ENCODE peak calls at places on chromosomes 1 and 21, in six cellular contexts. G is activated CD8-positive, alpha-beta T cell treated with anti-CD3 and anti-CD28 coated beads for 36 hours; W is heart left ventricle; Y is WTC11; P is CD8-positive, alpha-beta T cell; E is PC-3. K is an unnamed sample.

GRCh38 chr1:201400257-201401230 is 1.4 kb upstream of the LAD1 start:
- ATAC-seq in E (no peak), G (no peak), W (no peak), P (no peak), Y (peak; percentile 21), K (no peak)

GRCh38 chr1:227058321-227058751 is 118.2 kb downstream of the COQ8A start:
- ATAC-seq in Y (no peak), P (no peak), G (no peak), W (no peak), E (peak; percentile 69), K (no peak)

GRCh38 chr1:60948486-60948885 is 133.9 kb upstream of the NFIA start:
- ATAC-seq in E (no peak), G (no peak), Y (no peak), P (no peak), W (peak; percentile 77), K (no peak)

GRCh38 chr1:219329606-219330005 is 155.9 kb downstream of the LYPLAL1 start:
- ATAC-seq in E (no peak), G (no peak), Y (no peak), P (no peak), W (no peak), K (no peak)

GRCh38 chr21:43921979-43922945 is 57.2 kb downstream of the AGPAT3 start:
- ATAC-seq in E (no peak), Y (peak; percentile 25), G (peak; percentile 78), P (peak; percentile 80), W (no peak), K (peak; percentile 13)

GRCh38 chr1:43936470-43937151 is 3.0 kb downstream of the ARTN start:
- ATAC-seq in E (peak; percentile 9), P (peak; percentile 42), Y (peak; percentile 8), W (peak; percentile 37), G (peak; percentile 40), K (peak; percentile 60)

GRCh38 chr1:93155335-93155734 is 24.9 kb downstream of the TMED5 start:
- ATAC-seq in Y (peak; percentile 36), E (no peak), W (no peak), P (peak; percentile 31), G (peak; percentile 83), K (no peak)

GRCh38 chr1:235041201-235041600 is 87.4 kb downstream of the TOMM20 start:
- ATAC-seq in E (no peak), P (no peak), Y (no peak), G (no peak), W (peak; percentile 55), K (no peak)

GRCh38 chr1:116460748-116461376 is 87.8 kb downstream of the ATP1A1 start:
- ATAC-seq in Y (no peak), W (no peak), G (no peak), P (no peak), E (no peak), K (no peak)

GRCh38 chr21:37582613-37583012 is 216.0 kb downstream of the DYRK1A start:
- ATAC-seq in G (peak; percentile 47), Y (peak; percentile 71), E (peak; percentile 99), W (peak; percentile 69), P (peak; percentile 31), K (peak; percentile 25)

GRCh38 chr1:165144757-165145397 is 211.6 kb downstream of the LMX1A start:
- ATAC-seq in Y (peak; percentile 90), G (peak; percentile 39), W (peak; percentile 72), E (peak; percentile 99), P (no peak), K (peak; percentile 60)

GRCh38 chr1:248825573-248825908 is 174 bp downstream of the SH3BP5L start:
- ATAC-seq in Y (peak; percentile 31), P (peak; percentile 4), G (peak; percentile 4), E (peak; percentile 1), W (no peak), K (peak; percentile 1)

GRCh38 chr1:161044535-161044907 is 1.3 kb downstream of the USF1 start:
- ATAC-seq in Y (no peak), P (peak; percentile 6), W (no peak), G (no peak), E (no peak), K (no peak)

GRCh38 chr21:29470397-29470796 is 171.7 kb downstream of the BACH1 start:
- ATAC-seq in Y (no peak), P (no peak), G (no peak), W (no peak), E (no peak), K (no peak)

GRCh38 chr21:45877821-45878469 is 103.6 kb upstream of the COL6A1 start:
- ATAC-seq in G (no peak), P (no peak), Y (no peak), E (no peak), W (no peak), K (no peak)
- TF ChIP-seq CTCF in G (no peak), P (no peak), Y (no peak), E (no peak), W (no peak), K (no peak)

GRCh38 chr21:42676799-42677198 is 23.4 kb downstream of the PDE9A start:
- ATAC-seq in W (no peak), Y (no peak), P (no peak), E (no peak), G (no peak), K (no peak)
- TF ChIP-seq CTCF in W (no peak), Y (no peak), P (no peak), E (no peak), G (no peak), K (no peak)

GRCh38 chr1:206982216-206982615 is 12.0 kb upstream of the FCAMR start:
- ATAC-seq in P (peak; percentile 83), G (peak; percentile 82), Y (peak; percentile 71), W (peak; percentile 81), E (peak; percentile 95), K (no peak)
- TF ChIP-seq CTCF in P (peak; percentile 83), G (peak; percentile 78), Y (peak; percentile 21), W (peak; percentile 69), E (peak; percentile 99), K (peak; percentile 37)

GRCh38 chr1:186987769-186988168 is 159.0 kb downstream of the PLA2G4A start:
- ATAC-seq in P (no peak), W (no peak), G (no peak), E (no peak), Y (no peak), K (no peak)
- TF ChIP-seq CTCF in P (no peak), W (no peak), G (no peak), E (peak; percentile 25), Y (no peak), K (no peak)

K was measured in gastroesophageal sphincter.